ENCODE peak calls at places on chromosomes 5 and 9, in four cellular contexts. One of them, this sample, is unnamed.

GRCh38 chr5:74839228-74839627 is 27.0 kb downstream of the FAM169A start:
- DNase-seq in right lobe of liver: no peak
- DNase-seq in kidney: no peak
- DNase-seq in HCT116: no peak
- DNase-seq in this sample: no peak

GRCh38 chr5:120527251-120527650 is 63.2 kb downstream of the PRR16 start:
- DNase-seq in kidney: no peak
- DNase-seq in HCT116: no peak
- DNase-seq in right lobe of liver: no peak
- DNase-seq in this sample: no peak

GRCh38 chr5:4639959-4640358 is 500.2 kb upstream of the ADAMTS16 start:
- DNase-seq in HCT116: no peak
- DNase-seq in kidney: no peak
- DNase-seq in right lobe of liver: no peak
- DNase-seq in this sample: no peak

GRCh38 chr5:56852228-56853000 is 37.1 kb downstream of the MAP3K1 start:
- DNase-seq in kidney: no peak
- DNase-seq in HCT116: no peak
- DNase-seq in right lobe of liver: no peak
- DNase-seq in this sample: no peak

GRCh38 chr9:77384406-77384805 is 207.1 kb downstream of the VPS13A start:
- DNase-seq in HCT116: no peak
- DNase-seq in kidney: no peak
- DNase-seq in right lobe of liver: no peak
- DNase-seq in this sample: no peak

GRCh38 chr9:13049223-13049622 is 230.3 kb downstream of the MPDZ start:
- DNase-seq in HCT116: no peak
- DNase-seq in right lobe of liver: no peak
- DNase-seq in kidney: no peak
- DNase-seq in this sample: no peak

GRCh38 chr9:17802249-17802857 is 223.5 kb downstream of the SH3GL2 start:
- DNase-seq in right lobe of liver: no peak
- DNase-seq in HCT116: no peak
- DNase-seq in kidney: no peak
- DNase-seq in this sample: no peak

GRCh38 chr5:75509956-75510355 is 1.5 kb downstream of the CERT1 start:
- DNase-seq in kidney: no peak
- DNase-seq in HCT116: no peak
- DNase-seq in right lobe of liver: no peak
- DNase-seq in this sample: peak; percentile 48

GRCh38 chr9:74577956-74578355 is 80.8 kb downstream of the RORB start:
- DNase-seq in HCT116: peak; percentile 1
- DNase-seq in kidney: no peak
- DNase-seq in right lobe of liver: no peak
- DNase-seq in this sample: no peak

GRCh38 chr5:77292026-77292757 is 81.7 kb downstream of the PDE8B start:
- DNase-seq in right lobe of liver: no peak
- DNase-seq in kidney: no peak
- DNase-seq in HCT116: no peak
- DNase-seq in this sample: no peak

GRCh38 chr5:96601811-96602244 is 60.3 kb upstream of the CAST start:
- DNase-seq in right lobe of liver: no peak
- DNase-seq in HCT116: peak; percentile 53
- DNase-seq in kidney: no peak
- DNase-seq in this sample: no peak

GRCh38 chr9:134210511-134210907 is 46.1 kb upstream of the RNU6ATAC start:
- DNase-seq in HCT116: no peak
- DNase-seq in right lobe of liver: peak; percentile 16
- DNase-seq in kidney: peak; percentile 49
- DNase-seq in this sample: no peak

GRCh38 chr9:117574099-117574498 is 130.1 kb upstream of the TLR4 start:
- DNase-seq in right lobe of liver: no peak
- DNase-seq in kidney: no peak
- DNase-seq in HCT116: no peak
- DNase-seq in this sample: no peak

GRCh38 chr5:116990010-116990409 is 415.4 kb upstream of the SEMA6A start:
- DNase-seq in HCT116: no peak
- DNase-seq in kidney: no peak
- DNase-seq in right lobe of liver: no peak
- DNase-seq in this sample: no peak

GRCh38 chr5:124043456-124043855 is 531.5 kb downstream of the CSNK1G3 start:
- DNase-seq in kidney: no peak
- DNase-seq in right lobe of liver: no peak
- DNase-seq in HCT116: peak; percentile 28
- DNase-seq in this sample: no peak

GRCh38 chr5:110899566-110900412 is 161.0 kb downstream of the SLC25A46 start:
- DNase-seq in right lobe of liver: no peak
- DNase-seq in kidney: no peak
- DNase-seq in HCT116: no peak
- DNase-seq in this sample: no peak

GRCh38 chr9:110006657-110007056 is 201.3 kb downstream of the C9orf152 start:
- DNase-seq in kidney: no peak
- DNase-seq in HCT116: no peak
- DNase-seq in right lobe of liver: no peak
- DNase-seq in this sample: no peak

GRCh38 chr5:157516016-157516415 is 56.0 kb downstream of the NIPAL4 start:
- DNase-seq in HCT116: no peak
- DNase-seq in kidney: no peak
- DNase-seq in right lobe of liver: no peak
- DNase-seq in this sample: no peak

GRCh38 chr9:94923333-94924089 is 197.0 kb downstream of the AOPEP start:
- DNase-seq in HCT116: no peak
- DNase-seq in right lobe of liver: no peak
- DNase-seq in kidney: no peak
- DNase-seq in this sample: no peak

GRCh38 chr9:35616681-35617459 is 1.3 kb downstream of the CD72 start:
- DNase-seq in HCT116: no peak
- DNase-seq in right lobe of liver: peak; percentile 78
- DNase-seq in kidney: peak; percentile 91
- DNase-seq in this sample: no peak

GRCh38 chr9:124077915-124078572 is 66.5 kb downstream of the LHX2 start:
- DNase-seq in right lobe of liver: peak; percentile 33
- DNase-seq in kidney: no peak
- DNase-seq in HCT116: peak; percentile 44
- DNase-seq in this sample: no peak

GRCh38 chr5:77893225-77893860 is 117.2 kb upstream of the TBCA start:
- DNase-seq in kidney: no peak
- DNase-seq in right lobe of liver: no peak
- DNase-seq in HCT116: peak; percentile 79
- DNase-seq in this sample: no peak

GRCh38 chr5:27592231-27592630 is 553.8 kb upstream of the CDH9 start:
- DNase-seq in kidney: no peak
- DNase-seq in right lobe of liver: no peak
- DNase-seq in HCT116: no peak
- DNase-seq in this sample: no peak

GRCh38 chr5:64292611-64293215 is 127.1 kb downstream of the RNF180 start:
- DNase-seq in HCT116: no peak
- DNase-seq in kidney: peak; percentile 8
- DNase-seq in right lobe of liver: no peak
- DNase-seq in this sample: no peak

GRCh38 chr5:179233909-179234562 is 111.2 kb downstream of the ADAMTS2 start:
- DNase-seq in right lobe of liver: no peak
- DNase-seq in HCT116: no peak
- DNase-seq in kidney: peak; percentile 29
- DNase-seq in this sample: no peak

DNA sequence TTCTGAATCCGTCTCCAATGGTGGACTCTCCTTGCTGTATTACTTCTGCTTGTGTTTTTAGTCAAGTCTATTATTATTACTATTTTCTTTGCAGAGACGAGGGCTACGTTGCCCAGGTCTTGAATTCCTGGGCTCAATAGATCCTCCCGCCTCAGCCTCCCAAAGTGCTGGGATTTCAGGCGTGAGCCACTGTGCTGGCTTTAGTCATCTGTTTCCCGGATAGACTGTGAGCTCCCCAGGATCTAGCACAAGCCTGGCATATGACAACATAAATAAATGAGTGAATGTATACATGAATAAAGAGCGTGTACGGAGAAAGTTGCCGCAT is 439 bp upstream of the DDX46 start:
- DNase-seq in HCT116: no peak
- DNase-seq in kidney: no peak
- DNase-seq in right lobe of liver: no peak
- DNase-seq in this sample: no peak
- H3K27ac ChIP-seq in HCT116: peak overlapping the region; percentile 2
- H3K27ac ChIP-seq in kidney: no peak overlapping the region
- H3K27ac ChIP-seq in right lobe of liver: peak overlapping the region; percentile 20
- H3K27ac ChIP-seq in this sample: peak overlapping the region; percentile 93

GRCh38 chr9:112047538-112048066 is 127.5 kb downstream of the SUSD1 start:
- DNase-seq in HCT116: no peak
- DNase-seq in right lobe of liver: no peak
- DNase-seq in kidney: no peak
- DNase-seq in this sample: no peak
- H3K4me1 ChIP-seq in HCT116: peaks cover under 1% of the 10 kb centered on the region
- H3K4me1 ChIP-seq in right lobe of liver: no peaks in the 10 kb centered on the region
- H3K4me1 ChIP-seq in kidney: peaks cover 16% of the 10 kb centered on the region
- H3K4me1 ChIP-seq in this sample: no peaks in the 10 kb centered on the region

GRCh38 chr5:66981266-66981665 is 215.3 kb downstream of the CD180 start:
- DNase-seq in kidney: no peak
- DNase-seq in HCT116: no peak
- DNase-seq in right lobe of liver: no peak
- DNase-seq in this sample: no peak
- H3K4me3 ChIP-seq in kidney: no peak overlapping the region
- H3K4me3 ChIP-seq in HCT116: no peak overlapping the region
- H3K4me3 ChIP-seq in right lobe of liver: no peak overlapping the region
- H3K4me3 ChIP-seq in this sample: no peak overlapping the region

GRCh38 chr9:130199605-130200004 is 27.4 kb downstream of the NCS1 start:
- DNase-seq in kidney: no peak
- DNase-seq in right lobe of liver: no peak
- DNase-seq in HCT116: no peak
- DNase-seq in this sample: no peak
- H3K27ac ChIP-seq in kidney: peak overlapping the region; percentile 66
- H3K27ac ChIP-seq in right lobe of liver: no peak overlapping the region
- H3K27ac ChIP-seq in HCT116: no peak overlapping the region
- H3K27ac ChIP-seq in this sample: no peak overlapping the region

GRCh38 chr5:14204785-14205321 is 61.7 kb downstream of the TRIO start:
- DNase-seq in right lobe of liver: peak; percentile 76
- DNase-seq in kidney: peak; percentile 87
- DNase-seq in HCT116: no peak
- DNase-seq in this sample: peak; percentile 47

GRCh38 chr5:14208071-14209021 is 65.2 kb downstream of the TRIO start:
- DNase-seq in HCT116: no peak
- DNase-seq in kidney: no peak
- DNase-seq in right lobe of liver: no peak
- DNase-seq in this sample: no peak

GRCh38 chr5:14209222-14209822 is 66.2 kb downstream of the TRIO start:
- DNase-seq in HCT116: no peak
- DNase-seq in kidney: no peak
- DNase-seq in right lobe of liver: no peak
- DNase-seq in this sample: no peak

GRCh38 chr5:14204011-14204670 is 61.0 kb downstream of the TRIO start:
- DNase-seq in HCT116: no peak
- DNase-seq in right lobe of liver: no peak
- DNase-seq in kidney: no peak
- DNase-seq in this sample: no peak

GRCh38 chr5:14206028-14206725 is 63.0 kb downstream of the TRIO start:
- DNase-seq in kidney: no peak
- DNase-seq in right lobe of liver: no peak
- DNase-seq in HCT116: no peak
- DNase-seq in this sample: no peak
- H3K4me1 ChIP-seq in kidney: peaks cover 11% of the 10 kb centered on the region
- H3K4me1 ChIP-seq in right lobe of liver: no peaks in the 10 kb centered on the region
- H3K4me1 ChIP-seq in HCT116: no peaks in the 10 kb centered on the region
- H3K4me1 ChIP-seq in this sample: peaks cover 52% of the 10 kb centered on the region